ENCODE peak calls at places on chromosomes 1 and 21, in nine cellular contexts. X is ascending aorta, W is fibroblast of the conjunctiva, L is RPMI8226, E is substantia nigra, C is K562, B is BE2C, Z is AG04450, M is NCI-H510A. Y is an unnamed sample.

GRCh38 chr1:176996455-176997090 is 167.9 kb downstream of the ASTN1 start:
- DNase-seq in X (no peak), W (no peak), L (no peak), E (no peak), C (no peak), B (no peak), Z (no peak), M (no peak), Y (no peak)

GRCh38 chr1:88552226-88552625 is 131.8 kb upstream of the PKN2 start:
- DNase-seq in X (no peak), W (no peak), L (no peak), E (no peak), C (no peak), B (no peak), Z (no peak), M (no peak), Y (no peak)

GRCh38 chr21:41953831-41954653 is at the start of gene C2CD2:
- DNase-seq in X (no peak), W (no peak), L (peak; percentile 93), E (peak; percentile 50), C (peak; percentile 89), B (peak; percentile 61), Z (no peak), M (peak; percentile 61), Y (no peak)

GRCh38 chr21:42140196-42140934 is 69.2 kb downstream of the UMODL1 start:
- DNase-seq in X (no peak), W (no peak), L (no peak), E (no peak), C (peak; percentile 11), B (no peak), Z (no peak), M (no peak), Y (no peak)

GRCh38 chr1:243924188-243924587 is 74.1 kb upstream of the AKT3 start:
- DNase-seq in X (no peak), W (peak; percentile 51), L (no peak), E (no peak), C (no peak), B (no peak), Z (no peak), M (no peak), Y (no peak)

GRCh38 chr1:169484107-169484506 is 1.6 kb downstream of the SLC19A2 start:
- DNase-seq in X (no peak), W (no peak), L (no peak), E (no peak), C (peak; percentile 29), B (no peak), Z (no peak), M (peak; percentile 35), Y (no peak)

GRCh38 chr1:3149277-3149676 is 80.3 kb downstream of the PRDM16 start:
- DNase-seq in X (no peak), W (no peak), L (no peak), E (no peak), C (no peak), B (no peak), Z (no peak), M (no peak), Y (no peak)

GRCh38 chr21:27085387-27085786 is 118.5 kb upstream of the ADAMTS5 start:
- DNase-seq in X (no peak), W (no peak), L (no peak), E (no peak), C (no peak), B (no peak), Z (no peak), M (no peak), Y (no peak)

GRCh38 chr1:162371611-162372010 is 5.0 kb downstream of the SPATA46 start:
- DNase-seq in X (no peak), W (no peak), L (no peak), E (no peak), C (no peak), B (no peak), Z (no peak), M (no peak), Y (no peak)

GRCh38 chr1:70426154-70427131 is 15.4 kb downstream of the CTH start:
- DNase-seq in X (no peak), W (no peak), L (no peak), E (no peak), C (no peak), B (no peak), Z (no peak), M (no peak), Y (no peak)

GRCh38 chr21:43362306-43362927 is 64.5 kb downstream of the SIK1 start:
- DNase-seq in X (peak; percentile 39), W (no peak), L (peak; percentile 64), E (peak; percentile 52), C (no peak), B (peak; percentile 88), Z (peak; percentile 45), M (peak; percentile 70), Y (peak; percentile 82)

GRCh38 chr1:82848043-82848442 is 1047.3 kb downstream of the ADGRL2 start:
- DNase-seq in X (no peak), W (no peak), L (no peak), E (no peak), C (no peak), B (no peak), Z (no peak), M (no peak), Y (no peak)

GRCh38 chr1:192489748-192490147 is 85.8 kb upstream of the RGS1 start:
- DNase-seq in X (peak; percentile 53), W (peak; percentile 93), L (peak; percentile 40), E (no peak), C (no peak), B (peak; percentile 84), Z (peak; percentile 74), M (peak; percentile 66), Y (no peak)

GRCh38 chr1:233473549-233474204 is 140.2 kb upstream of the KCNK1 start:
- DNase-seq in X (no peak), W (no peak), L (no peak), E (no peak), C (no peak), B (no peak), Z (no peak), M (no peak), Y (no peak)

GRCh38 chr1:155064109-155064812 is 721 bp downstream of the EFNA4 start:
- DNase-seq in X (no peak), W (no peak), L (peak; percentile 75), E (no peak), C (peak; percentile 65), B (peak; percentile 49), Z (no peak), M (no peak), Y (no peak)

GRCh38 chr1:30523055-30524020 is 200.0 kb downstream of the MATN1 start:
- DNase-seq in X (no peak), W (peak; percentile 23), L (peak; percentile 8), E (no peak), C (no peak), B (no peak), Z (no peak), M (no peak), Y (no peak)

GRCh38 chr1:155840391-155840790 is 16.6 kb downstream of the GON4L start:
- DNase-seq in X (no peak), W (no peak), L (no peak), E (no peak), C (no peak), B (no peak), Z (no peak), M (no peak), Y (no peak)

GRCh38 chr1:22641906-22642636 is 1.4 kb upstream of the C1QC start:
- DNase-seq in X (no peak), W (no peak), L (peak; percentile 84), E (peak; percentile 68), C (peak; percentile 83), B (peak; percentile 75), Z (no peak), M (peak; percentile 24), Y (peak; percentile 42)

GRCh38 chr1:25683731-25684130 is 67.1 kb downstream of the MAN1C1 start:
- DNase-seq in X (no peak), W (no peak), L (no peak), E (no peak), C (no peak), B (no peak), Z (no peak), M (no peak), Y (no peak)

GRCh38 chr1:62068978-62069377 is 125.7 kb upstream of the L1TD1 start:
- DNase-seq in X (no peak), W (no peak), L (no peak), E (no peak), C (no peak), B (no peak), Z (no peak), M (no peak), Y (no peak)

GRCh38 chr1:1665815-1666251 is 7.0 kb upstream of the CDK11B start:
- DNase-seq in X (no peak), W (no peak), L (no peak), E (no peak), C (peak; percentile 49), B (peak; percentile 70), Z (no peak), M (peak; percentile 54), Y (no peak)

GRCh38 chr1:155003766-155004351 is 1.3 kb downstream of the ZBTB7B start:
- DNase-seq in X (no peak), W (peak; percentile 69), L (peak; percentile 56), E (peak; percentile 80), C (peak; percentile 90), B (no peak), Z (no peak), M (no peak), Y (no peak)

GRCh38 chr1:155648207-155649147 is 38.5 kb downstream of the MSTO1 start:
- DNase-seq in X (no peak), W (peak; percentile 81), L (peak; percentile 26), E (no peak), C (peak; percentile 52), B (no peak), Z (peak; percentile 77), M (no peak), Y (no peak)

GRCh38 chr1:107443027-107443426 is 302.2 kb downstream of the NTNG1 start:
- DNase-seq in X (no peak), W (no peak), L (no peak), E (no peak), C (no peak), B (no peak), Z (no peak), M (no peak), Y (no peak)

GRCh38 chr1:204894031-204894430 is 23.4 kb downstream of the NFASC start:
- DNase-seq in X (no peak), W (no peak), L (no peak), E (no peak), C (no peak), B (no peak), Z (no peak), M (no peak), Y (no peak)

GRCh38 chr1:224084867-224085266 is 29.0 kb upstream of the FBXO28 start:
- DNase-seq in X (no peak), W (no peak), L (no peak), E (no peak), C (no peak), B (no peak), Z (no peak), M (no peak), Y (no peak)

GRCh38 chr1:178060789-178061556 is 32.9 kb upstream of the RASAL2 start:
- DNase-seq in X (no peak), W (no peak), L (no peak), E (no peak), C (no peak), B (no peak), Z (no peak), M (no peak), Y (no peak)

GRCh38 chr1:211327341-211327921 is 798 bp downstream of the TRAF5 start:
- DNase-seq in X (no peak), W (no peak), L (peak; percentile 77), E (no peak), C (peak; percentile 51), B (peak; percentile 81), Z (no peak), M (no peak), Y (peak; percentile 25)

GRCh38 chr1:93976291-93976690 is 67.1 kb upstream of the GCLM start:
- DNase-seq in X (no peak), W (no peak), L (no peak), E (no peak), C (peak; percentile 37), B (no peak), Z (no peak), M (no peak), Y (no peak)

GRCh38 chr1:186487163-186487562 is 26.2 kb upstream of the PDC start:
- DNase-seq in X (no peak), W (no peak), L (no peak), E (no peak), C (no peak), B (no peak), Z (no peak), M (no peak), Y (no peak)

GRCh38 chr1:30617161-30617560 is 106.2 kb downstream of the MATN1 start:
- DNase-seq in X (no peak), W (no peak), L (no peak), E (no peak), C (no peak), B (no peak), Z (no peak), M (no peak), Y (no peak)